ENCODE peak calls at places on chromosomes 2 and 18, in six cellular contexts. E, U, G, B, S and F are unnamed samples.

GRCh38 chr2:88057437-88057844 is 1.9 kb upstream of the KRCC1 start:
- DNase-seq in E (no peak), G (no peak), B (no peak), U (no peak), S (no peak), F (peak; percentile 79)

GRCh38 chr2:162126145-162126926 is 25.7 kb downstream of the GCG start:
- DNase-seq in G (no peak), B (peak; percentile 34), S (peak; percentile 49), E (no peak), U (no peak), F (no peak)

GRCh38 chr2:105926960-105927678 is 182.4 kb downstream of the NCK2 start:
- DNase-seq in S (no peak), E (no peak), G (no peak), U (peak; percentile 21), B (no peak), F (no peak)

GRCh38 chr18:10536270-10536669 is 10.4 kb downstream of the NAPG start:
- DNase-seq in G (no peak), B (peak; percentile 44), S (no peak), U (no peak), E (no peak), F (no peak)

GRCh38 chr2:159506764-159507406 is 109.5 kb downstream of the BAZ2B start:
- DNase-seq in G (no peak), B (peak; percentile 54), E (no peak), S (no peak), U (no peak), F (no peak)

GRCh38 chr2:238649936-238650518 is 197.9 kb upstream of the TWIST2 start:
- DNase-seq in E (no peak), G (no peak), U (no peak), B (no peak), S (no peak), F (no peak)

GRCh38 chr18:67783215-67783946 is 266.9 kb upstream of the DSEL start:
- DNase-seq in G (no peak), S (no peak), B (peak; percentile 93), U (no peak), E (no peak), F (no peak)

GRCh38 chr2:196925768-196926561 is 542 bp downstream of the PGAP1 start:
- DNase-seq in B (peak; percentile 26), U (peak; percentile 10), G (peak; percentile 28), E (peak; percentile 39), S (no peak), F (peak; percentile 5)

GRCh38 chr2:100013892-100014677 is 128.3 kb downstream of the AFF3 start:
- DNase-seq in S (no peak), E (peak; percentile 28), U (no peak), G (peak; percentile 16), B (peak; percentile 99), F (no peak)

GRCh38 chr18:1104265-1104792 is 199.7 kb downstream of the ADCYAP1 start:
- DNase-seq in S (no peak), B (no peak), G (no peak), E (no peak), U (no peak), F (no peak)

GRCh38 chr18:73352546-73352945 is 484.8 kb upstream of the NETO1 start:
- DNase-seq in S (no peak), G (no peak), B (peak; percentile 2), E (no peak), U (no peak), F (no peak)

GRCh38 chr2:131042161-131042775 is 51.0 kb downstream of the FAM168B start:
- DNase-seq in E (no peak), S (no peak), B (no peak), G (no peak), U (no peak), F (peak; percentile 41)

GRCh38 chr2:71389379-71390072 is 57.9 kb downstream of the ZNF638 start:
- DNase-seq in G (no peak), E (no peak), U (no peak), S (no peak), B (no peak), F (no peak)

GRCh38 chr2:1972428-1972827 is 228.1 kb upstream of the PXDN start:
- DNase-seq in G (no peak), B (no peak), E (peak; percentile 47), S (no peak), U (no peak), F (no peak)

GRCh38 chr2:127857494-127857818 is 499 bp downstream of the POLR2D start:
- DNase-seq in B (no peak), E (peak; percentile 23), S (no peak), G (peak; percentile 18), U (no peak), F (no peak)

GRCh38 chr18:46464926-46465655 is 191.9 kb downstream of the LOXHD1 start:
- DNase-seq in E (no peak), U (no peak), S (no peak), G (no peak), B (no peak), F (no peak)

GRCh38 chr2:143603035-143603616 is 473.9 kb downstream of the ARHGAP15 start:
- DNase-seq in E (no peak), B (no peak), S (no peak), U (no peak), G (no peak), F (no peak)

GRCh38 chr2:203685081-203685621 is 21.3 kb upstream of the CD28 start:
- DNase-seq in S (no peak), B (peak; percentile 94), E (no peak), G (no peak), U (no peak), F (no peak)

GRCh38 chr2:152200562-152201465 is 25.3 kb upstream of the STAM2 start:
- DNase-seq in S (no peak), U (peak; percentile 77), G (peak; percentile 82), E (peak; percentile 47), B (peak; percentile 98), F (peak; percentile 92)

GRCh38 chr2:152336103-152336853 is 1.3 kb downstream of the FMNL2 start:
- DNase-seq in E (peak; percentile 43), G (peak; percentile 33), U (peak; percentile 41), S (no peak), B (peak; percentile 47), F (no peak)

GRCh38 chr18:8084160-8084559 is 517.0 kb downstream of the PTPRM start:
- DNase-seq in E (peak; percentile 43), B (peak; percentile 46), U (peak; percentile 28), S (no peak), G (peak; percentile 15), F (peak; percentile 37)

GRCh38 chr18:39667905-39668304 is 2102.3 kb upstream of the CELF4 start:
- DNase-seq in B (peak; percentile 28), G (no peak), U (no peak), E (no peak), S (no peak), F (no peak)

GRCh38 chr2:68091439-68092034 is 28.7 kb upstream of the C1D start:
- DNase-seq in G (no peak), B (no peak), S (no peak), U (no peak), E (no peak), F (no peak)

GRCh38 chr2:147646999-147647588 is 197.7 kb upstream of the ACVR2A start:
- DNase-seq in U (no peak), S (no peak), B (no peak), G (no peak), E (no peak), F (no peak)

GRCh38 chr18:13425357-13426095 is 207.0 kb downstream of the LDLRAD4 start:
- DNase-seq in S (no peak), B (no peak), U (no peak), E (no peak), G (no peak), F (no peak)

GRCh38 chr2:218323526-218324472 is 31.5 kb upstream of the TMBIM1 start:
- DNase-seq in G (peak; percentile 13), U (peak; percentile 66), S (no peak), B (peak; percentile 60), E (peak; percentile 39), F (no peak)

GRCh38 chr2:218328294-218328693 is 28.4 kb upstream of the CATIP start:
- DNase-seq in B (no peak), S (no peak), G (no peak), U (no peak), E (no peak), F (no peak)

GRCh38 chr2:218327451-218327850 is 29.2 kb upstream of the CATIP start:
- DNase-seq in E (peak; percentile 1), S (no peak), B (no peak), U (no peak), G (no peak), F (no peak)

GRCh38 chr2:218326315-218326714 is 30.3 kb upstream of the CATIP start:
- DNase-seq in U (no peak), E (no peak), S (no peak), G (no peak), B (no peak), F (no peak)

GRCh38 chr2:218325566-218326160 is 31.0 kb upstream of the CATIP start:
- DNase-seq in E (no peak), S (no peak), G (no peak), U (no peak), B (no peak), F (no peak)
- TF ChIP-seq BHLHE40 in E (no peak), S (no peak), G (no peak), U (no peak), B (no peak), F (no peak)

DNA sequence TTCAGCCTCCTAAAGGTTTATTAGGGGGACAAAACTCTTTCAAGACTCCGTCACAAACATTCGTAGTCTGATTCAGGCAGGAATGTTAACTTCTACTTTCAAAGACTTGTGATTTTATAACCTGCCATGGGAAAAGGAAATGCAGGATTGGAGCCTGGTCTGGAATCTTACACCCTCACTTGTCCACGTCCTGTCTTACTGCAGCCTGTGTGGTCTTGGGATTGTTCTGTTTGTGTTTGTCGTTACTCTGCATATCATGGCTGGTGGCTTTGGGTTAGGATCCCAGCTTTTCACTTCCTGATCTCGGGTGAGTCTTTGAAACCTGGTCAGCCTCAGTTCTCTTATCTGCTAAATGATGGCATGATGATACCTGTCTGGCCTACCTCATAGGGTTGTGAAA is 34.5 kb downstream of the SH3BP4 start:
- DNase-seq in G (no peak), U (no peak), B (no peak), E (no peak), S (no peak), F (no peak)
- TF ChIP-seq BHLHE40 in G (no peak), U (no peak), B (no peak), E (no peak), S (no peak), F (no peak)

GRCh38 chr18:37276111-37276510 is 289.5 kb downstream of the CELF4 start:
- DNase-seq in B (no peak), E (no peak), U (no peak), G (no peak), S (no peak), F (no peak)
- TF ChIP-seq BHLHE40 in B (no peak), E (no peak), U (no peak), G (no peak), S (no peak), F (no peak)

DNA sequence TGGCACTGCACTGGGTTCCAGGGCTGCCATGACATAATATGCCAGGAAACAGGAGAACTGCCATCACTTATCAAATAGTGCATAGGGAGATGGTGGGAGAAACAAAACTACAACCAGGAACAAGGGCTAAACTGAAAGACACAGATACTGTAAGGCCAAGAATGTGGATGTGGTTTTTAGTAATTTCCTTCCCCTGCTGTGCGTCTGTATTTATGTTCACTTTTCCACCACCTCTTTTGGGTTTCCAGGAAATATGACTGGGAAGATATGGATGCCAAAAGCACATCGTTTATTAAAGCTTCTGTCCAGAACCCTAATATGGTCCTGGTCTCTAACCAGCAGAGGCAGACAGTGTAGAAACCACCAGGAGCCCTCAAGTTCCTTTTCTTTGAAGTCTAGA is 759.7 kb upstream of the FANCL start:
- DNase-seq in B (no peak), E (no peak), S (no peak), G (no peak), U (no peak), F (no peak)
- TF ChIP-seq BHLHE40 in B (no peak), E (no peak), S (no peak), G (no peak), U (no peak), F (no peak)